ENCODE peak calls at places on chromosomes 7 and 10, in eight cellular contexts. B is psoas muscle, O is posterior cingulate gyrus, J is NCI-H774, D is GM13977, W is osteocyte, L is NCI-H187, R is chondrocyte. P is an unnamed sample.
A peak's percentile ranks its signal among the peaks of the same experiment; 100 is the strongest.

GRCh38 chr7:47596502-47597202 is 14.7 kb upstream of the TNS3 start:
- DNase-seq in R (no peak), J (no peak), W (no peak), B (peak; percentile 60), D (no peak), O (no peak), L (no peak), P (peak; percentile 66)

GRCh38 chr7:1531263-1531978 is 919 bp downstream of the MAFK start:
- DNase-seq in R (no peak), O (peak; percentile 82), D (no peak), J (no peak), L (no peak), W (no peak), B (peak; percentile 48), P (peak; percentile 63)

GRCh38 chr10:25786181-25786580 is 147.8 kb upstream of the MYO3A start:
- DNase-seq in O (no peak), L (no peak), B (no peak), R (no peak), J (peak; percentile 4), D (no peak), W (no peak), P (no peak)

GRCh38 chr7:79912213-79912633 is 222.4 kb upstream of the GNAI1 start:
- DNase-seq in D (no peak), O (no peak), J (no peak), L (no peak), R (no peak), W (no peak), B (no peak), P (no peak)

GRCh38 chr10:76558586-76558985 is 1079.0 kb downstream of the KCNMA1 start:
- DNase-seq in J (peak; percentile 14), W (no peak), D (no peak), O (no peak), L (no peak), R (no peak), B (no peak), P (no peak)

GRCh38 chr10:42491001-42491592 is 147.3 kb downstream of the ZNF33B start:
- DNase-seq in W (no peak), J (no peak), O (no peak), B (no peak), R (no peak), D (no peak), L (no peak), P (no peak)

GRCh38 chr10:92124524-92125168 is 166.2 kb downstream of the CPEB3 start:
- DNase-seq in L (no peak), B (no peak), R (no peak), D (no peak), J (no peak), W (no peak), O (no peak), P (peak; percentile 39)

GRCh38 chr10:65571011-65571570 is 1354.7 kb upstream of the LRRTM3 start:
- DNase-seq in J (no peak), B (no peak), W (no peak), O (no peak), R (no peak), L (no peak), D (no peak), P (no peak)

GRCh38 chr7:155486783-155487508 is 29.0 kb downstream of the EN2 start:
- DNase-seq in J (no peak), R (no peak), B (no peak), D (no peak), L (no peak), O (no peak), W (no peak), P (no peak)

GRCh38 chr10:102291221-102291905 is 46.0 kb downstream of the GBF1 start:
- DNase-seq in O (no peak), W (no peak), B (no peak), D (no peak), R (no peak), J (no peak), L (no peak), P (no peak)

GRCh38 chr7:7970113-7970619 is 1.6 kb downstream of the GLCCI1 start:
- DNase-seq in W (no peak), O (no peak), J (no peak), B (no peak), L (peak; percentile 47), D (no peak), R (no peak), P (no peak)

GRCh38 chr10:10786334-10787090 is 231.2 kb upstream of the CELF2 start:
- DNase-seq in B (no peak), J (no peak), O (no peak), D (no peak), W (no peak), L (no peak), R (no peak), P (no peak)

P was measured in Right ventricle myocardium superior.